ENCODE peak calls at places on chromosomes 7 and 10, in five cellular contexts. R, G, D, W and T are unnamed samples.

GRCh38 chr10:11875499-11876281 is 52.5 kb downstream of the PROSER2 start:
- DNase-seq in D (peak), G (peak), W (peak), R (no peak), T (peak)

GRCh38 chr7:18666107-18666728 is 170.7 kb downstream of the HDAC9 start:
- DNase-seq in G (peak), W (peak), D (peak), R (peak), T (peak)

GRCh38 chr10:131790021-131790420 is 110.8 kb upstream of the PPP2R2D start:
- DNase-seq in W (no peak), D (no peak), G (no peak), R (no peak), T (no peak)

GRCh38 chr7:77888998-77889397 is 90.4 kb downstream of the PHTF2 start:
- DNase-seq in D (no peak), W (no peak), R (no peak), G (no peak), T (no peak)

GRCh38 chr7:85974176-85974575 is 669.5 kb upstream of the GRM3 start:
- DNase-seq in D (no peak), R (no peak), G (no peak), W (no peak), T (no peak)

GRCh38 chr7:32299133-32299702 is 191.0 kb downstream of the LSM5 start:
- DNase-seq in G (no peak), R (no peak), D (no peak), W (peak), T (peak)

GRCh38 chr7:35012155-35012554 is 25.1 kb downstream of the DPY19L1 start:
- DNase-seq in R (no peak), G (no peak), D (peak), W (no peak), T (no peak)

GRCh38 chr10:14658331-14659122 is 116.2 kb downstream of the FAM107B start:
- DNase-seq in W (no peak), R (no peak), G (no peak), D (no peak), T (no peak)

GRCh38 chr10:110273474-110273873 is 31.2 kb downstream of the SMNDC1 start:
- DNase-seq in R (peak), W (peak), D (peak), G (no peak), T (peak)

GRCh38 chr10:121015916-121016315 is 164.8 kb downstream of the WDR11 start:
- DNase-seq in D (no peak), R (no peak), W (no peak), G (no peak), T (no peak)

GRCh38 chr10:103852856-103853255 is 2.5 kb downstream of the SH3PXD2A start:
- DNase-seq in R (no peak), D (no peak), G (no peak), W (no peak), T (no peak)

GRCh38 chr7:155987681-155988080 is 175.4 kb upstream of the SHH start:
- DNase-seq in W (no peak), G (no peak), D (no peak), R (no peak), T (no peak)

GRCh38 chr10:23793577-23793976 is 354.7 kb downstream of the OTUD1 start:
- DNase-seq in W (no peak), R (no peak), G (no peak), D (no peak), T (no peak)

GRCh38 chr10:24806262-24806661 is 82.6 kb upstream of the ARHGAP21 start:
- DNase-seq in R (peak), W (no peak), D (no peak), G (no peak), T (no peak)

GRCh38 chr7:150978136-150978789 is at the start of gene KCNH2:
- DNase-seq in D (no peak), W (peak), R (no peak), G (no peak), T (no peak)

GRCh38 chr10:124001391-124002260 is 91.8 kb downstream of the CHST15 start:
- DNase-seq in R (peak), D (no peak), W (no peak), G (no peak), T (no peak)

GRCh38 chr10:47050618-47051455 is 139.6 kb downstream of the PTPN20 start:
- DNase-seq in W (peak), G (no peak), D (no peak), R (peak), T (no peak)

GRCh38 chr7:65265959-65266519 is 107.6 kb upstream of the ZNF92 start:
- DNase-seq in R (no peak), D (no peak), G (no peak), W (no peak), T (no peak)

GRCh38 chr7:33024189-33024757 is 38.3 kb downstream of the NT5C3A start:
- DNase-seq in D (no peak), W (peak), R (no peak), G (no peak), T (no peak)

GRCh38 chr10:93235686-93236085 is 162.0 kb downstream of the CYP26A1 start:
- DNase-seq in W (peak), D (no peak), G (no peak), R (no peak), T (peak)

GRCh38 chr10:48811917-48812316 is 127.2 kb downstream of the WDFY4 start:
- DNase-seq in W (no peak), G (no peak), R (no peak), D (no peak), T (no peak)

GRCh38 chr10:37403776-37404175 is 278.4 kb downstream of the ANKRD30A start:
- DNase-seq in W (no peak), R (no peak), D (no peak), G (no peak), T (no peak)

GRCh38 chr10:90138844-90139243 is 437.5 kb downstream of the KIF20B start:
- DNase-seq in R (no peak), D (no peak), W (peak), G (no peak), T (no peak)

GRCh38 chr10:62205750-62206399 is 62.8 kb downstream of the RTKN2 start:
- DNase-seq in G (no peak), D (no peak), W (no peak), R (no peak), T (no peak)

GRCh38 chr10:88456730-88457129 is 126.4 kb downstream of the RNLS start:
- DNase-seq in W (no peak), G (no peak), D (no peak), R (no peak), T (no peak)

GRCh38 chr10:98074315-98074911 is 44.0 kb upstream of the CRTAC1 start:
- DNase-seq in D (no peak), G (no peak), R (no peak), W (peak), T (no peak)

GRCh38 chr10:101614957-101615759 is 27.0 kb downstream of the DPCD start:
- DNase-seq in G (no peak), R (no peak), W (no peak), D (no peak), T (no peak)

GRCh38 chr10:124722812-124723783 is 21.1 kb downstream of the FAM53B start:
- DNase-seq in G (no peak), D (peak), R (no peak), W (no peak), T (peak)

GRCh38 chr10:54139819-54140428 is 661.1 kb downstream of the PCDH15 start:
- DNase-seq in R (no peak), D (no peak), W (no peak), G (no peak), T (no peak)

GRCh38 chr7:109246330-109247077 is 676.8 kb downstream of the DNAJB9 start:
- DNase-seq in G (no peak), W (no peak), R (no peak), D (no peak), T (no peak)

GRCh38 chr10:102120987-102121738 is 995 bp upstream of the LDB1 start:
- DNase-seq in G (no peak), R (no peak), D (peak), W (peak), T (peak)

GRCh38 chr10:72490951-72491350 is 134.9 kb downstream of the MICU1 start:
- DNase-seq in W (no peak), G (no peak), D (no peak), R (no peak), T (no peak)

GRCh38 chr10:42934351-42934811 is 142.5 kb upstream of the RET start:
- DNase-seq in D (no peak), W (no peak), R (no peak), G (no peak), T (no peak)

GRCh38 chr7:22008011-22008410 is 62.3 kb upstream of the CDCA7L start:
- DNase-seq in D (no peak), R (no peak), G (no peak), W (no peak), T (no peak)

GRCh38 chr10:103669243-103669929 is 175.9 kb downstream of the NEURL1 start:
- DNase-seq in R (no peak), D (no peak), W (no peak), G (no peak), T (no peak)

GRCh38 chr10:114276671-114277070 is 37.6 kb downstream of the VWA2 start:
- DNase-seq in R (no peak), G (no peak), D (no peak), W (no peak), T (no peak)

GRCh38 chr7:13115157-13115772 is 427.8 kb downstream of the ARL4A start:
- DNase-seq in G (no peak), R (no peak), D (no peak), W (peak), T (no peak)

GRCh38 chr7:3103614-3104399 is 60.1 kb upstream of the CARD11 start:
- DNase-seq in W (no peak), G (no peak), R (no peak), D (no peak), T (no peak)
- H3K27ac ChIP-seq in W (no peak), G (no peak), R (no peak), D (no peak), T (no peak)

GRCh38 chr7:99990417-99990816 is 14.6 kb upstream of the AZGP1 start:
- DNase-seq in G (no peak), R (no peak), W (no peak), D (no peak), T (no peak)
- H3K4me3 ChIP-seq in G (no peak), R (peak), W (no peak), D (no peak), T (no peak)

GRCh38 chr7:1176891-1177373 is 16.9 kb upstream of the ZFAND2A start:
- DNase-seq in D (peak), W (peak), R (peak), G (peak), T (peak)

GRCh38 chr7:1175597-1175966 is 15.6 kb upstream of the ZFAND2A start:
- DNase-seq in R (no peak), D (no peak), W (no peak), G (no peak), T (no peak)

GRCh38 chr7:1174881-1175596 is 15.0 kb upstream of the ZFAND2A start:
- DNase-seq in G (no peak), D (no peak), R (no peak), W (no peak), T (no peak)

GRCh38 chr7:1172666-1173523 is 12.9 kb upstream of the ZFAND2A start:
- DNase-seq in G (no peak), D (no peak), W (no peak), R (no peak), T (no peak)

GRCh38 chr7:1175967-1176851 is 16.2 kb upstream of the ZFAND2A start:
- DNase-seq in W (peak), D (peak), R (peak), G (peak), T (peak)
- H3K27ac ChIP-seq in W (peak), D (no peak), R (no peak), G (no peak), T (no peak)

GRCh38 chr10:117804470-117805011 is 242.2 kb downstream of the RAB11FIP2 start:
- DNase-seq in D (no peak), R (peak), G (no peak), W (no peak), T (peak)
- H3K4me3 ChIP-seq in D (no peak), R (no peak), G (no peak), W (no peak), T (no peak)

DNA sequence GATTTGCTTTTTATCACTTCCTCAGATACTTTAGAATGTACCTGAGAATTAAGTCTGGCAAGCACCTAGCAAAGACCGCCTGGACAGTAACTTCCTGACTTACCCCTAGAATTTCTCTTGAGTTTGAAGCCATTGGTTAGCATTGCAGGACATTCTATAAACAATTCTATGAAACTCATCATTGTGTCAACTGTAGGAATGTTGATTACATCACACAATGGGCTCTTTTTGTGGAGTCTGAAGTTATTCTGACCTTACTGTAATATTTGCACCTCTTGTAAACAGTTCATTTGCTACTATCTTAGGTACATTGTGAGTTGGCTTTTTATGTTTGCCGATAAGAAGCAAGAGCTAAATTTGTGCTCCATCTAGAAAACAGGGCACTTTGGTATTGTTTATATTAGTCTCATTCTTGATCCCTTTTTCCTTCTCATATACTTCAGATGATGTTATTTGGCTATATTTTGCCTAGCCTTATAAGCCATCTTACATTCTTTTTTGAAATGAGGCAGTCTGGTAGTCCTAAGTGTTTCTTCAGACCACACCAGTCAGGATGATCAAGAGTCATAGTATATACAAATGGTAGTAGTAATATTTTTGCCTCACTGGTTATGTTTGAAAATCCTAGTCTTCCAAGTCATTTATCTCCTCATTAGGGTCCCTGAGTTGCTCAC is 52.4 kb downstream of the CASD1 start:
- DNase-seq in R (no peak), D (no peak), W (no peak), G (no peak), T (no peak)
- H3K27ac ChIP-seq in R (no peak), D (no peak), W (no peak), G (no peak), T (no peak)

GRCh38 chr7:92720604-92721350 is 115.6 kb downstream of the CDK6 start:
- DNase-seq in R (no peak), G (no peak), W (no peak), D (no peak), T (no peak)
- H3K4me3 ChIP-seq in R (no peak), G (no peak), W (no peak), D (no peak), T (no peak)

GRCh38 chr7:92292981-92293380 is 47.2 kb downstream of the ANKIB1 start:
- DNase-seq in G (no peak), D (no peak), R (no peak), W (no peak), T (no peak)

GRCh38 chr7:92296898-92297435 is 51.2 kb downstream of the ANKIB1 start:
- DNase-seq in G (no peak), D (no peak), W (peak), R (no peak), T (no peak)

GRCh38 chr7:92295391-92295790 is 49.6 kb downstream of the ANKIB1 start:
- DNase-seq in G (no peak), D (no peak), R (no peak), W (no peak), T (no peak)

GRCh38 chr7:92296235-92296634 is 50.5 kb downstream of the ANKIB1 start:
- DNase-seq in W (no peak), R (no peak), G (no peak), D (no peak), T (no peak)

DNA sequence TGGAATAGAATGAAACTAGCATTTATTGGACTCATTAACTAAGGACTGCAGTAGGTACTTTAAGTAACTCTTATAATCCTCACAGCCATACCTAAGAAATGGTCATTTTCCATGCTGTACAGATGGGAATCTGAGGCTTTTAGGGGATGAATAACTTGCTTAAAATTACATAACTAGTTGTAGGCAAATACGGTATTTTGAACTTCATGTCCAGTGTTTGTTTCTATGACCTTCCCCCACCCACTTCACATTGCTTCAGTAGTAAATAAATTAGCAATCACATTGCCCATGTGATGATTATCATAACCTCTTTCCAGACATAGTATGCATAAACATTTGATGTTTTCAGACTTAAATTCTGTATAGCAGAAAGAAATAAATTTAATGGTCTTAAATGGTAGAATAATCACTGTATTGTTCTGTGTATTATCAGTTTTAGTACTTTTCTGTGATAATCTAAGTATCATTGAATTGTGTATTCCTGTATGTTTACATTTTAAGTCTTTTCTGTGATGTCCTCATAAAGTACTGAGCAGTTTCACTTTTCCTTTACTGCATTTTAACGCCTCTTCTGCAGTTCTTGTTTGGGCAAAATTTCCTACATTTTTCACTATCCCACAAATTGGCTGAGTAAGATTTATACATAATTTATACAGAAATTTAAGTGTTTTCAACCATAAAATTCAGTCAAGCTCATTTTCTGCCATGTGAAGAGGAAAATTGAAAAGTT is 48.3 kb downstream of the ANKIB1 start:
- DNase-seq in G (no peak), R (no peak), W (no peak), D (no peak), T (no peak)
- H3K27ac ChIP-seq in G (no peak), R (peak), W (no peak), D (no peak), T (no peak)

DNA sequence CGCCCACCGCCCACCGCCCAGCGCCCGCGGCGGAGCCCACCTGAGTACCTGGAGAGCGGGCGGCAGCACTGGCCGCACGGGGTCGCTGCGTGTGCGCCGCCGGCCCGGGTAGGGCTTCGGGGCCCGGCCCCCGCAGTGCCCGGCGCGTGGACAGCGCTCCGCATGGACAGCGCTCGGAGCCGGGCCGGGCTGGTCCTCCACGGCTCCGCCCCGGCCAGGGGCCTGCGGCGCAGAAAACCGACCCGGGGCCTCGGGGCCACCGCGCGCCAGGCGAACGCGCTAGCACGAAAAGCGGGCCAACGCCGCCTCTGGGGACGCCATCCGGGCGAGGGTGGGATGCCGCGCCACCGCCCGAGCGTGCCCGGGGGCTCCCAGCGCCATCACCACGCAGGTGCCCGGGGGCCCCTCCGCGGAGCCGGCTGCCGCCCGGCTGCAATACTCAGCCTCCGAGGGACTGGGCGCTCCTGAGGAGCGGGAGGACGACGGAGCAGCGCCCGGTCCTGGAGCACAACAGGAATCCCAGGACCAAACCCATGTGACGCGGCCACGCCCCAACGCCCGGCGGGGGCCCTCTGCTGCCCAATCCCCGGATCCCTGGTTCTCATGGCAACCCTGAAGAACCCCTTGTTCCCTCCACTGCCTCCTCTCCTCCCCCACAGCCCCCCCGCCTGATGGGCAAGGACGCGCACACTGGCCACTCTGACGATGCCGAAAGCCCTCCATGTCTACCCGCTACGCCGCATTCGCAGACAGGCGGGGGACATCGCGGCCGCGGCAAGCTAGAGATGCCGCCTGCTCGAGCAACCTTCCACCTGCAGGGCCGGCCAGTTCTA is at the start of gene GRB10:
- DNase-seq in R (peak), W (peak), D (no peak), G (peak), T (peak)
- H3K4me3 ChIP-seq in R (peak), W (peak), D (peak), G (peak), T (no peak)

DNA sequence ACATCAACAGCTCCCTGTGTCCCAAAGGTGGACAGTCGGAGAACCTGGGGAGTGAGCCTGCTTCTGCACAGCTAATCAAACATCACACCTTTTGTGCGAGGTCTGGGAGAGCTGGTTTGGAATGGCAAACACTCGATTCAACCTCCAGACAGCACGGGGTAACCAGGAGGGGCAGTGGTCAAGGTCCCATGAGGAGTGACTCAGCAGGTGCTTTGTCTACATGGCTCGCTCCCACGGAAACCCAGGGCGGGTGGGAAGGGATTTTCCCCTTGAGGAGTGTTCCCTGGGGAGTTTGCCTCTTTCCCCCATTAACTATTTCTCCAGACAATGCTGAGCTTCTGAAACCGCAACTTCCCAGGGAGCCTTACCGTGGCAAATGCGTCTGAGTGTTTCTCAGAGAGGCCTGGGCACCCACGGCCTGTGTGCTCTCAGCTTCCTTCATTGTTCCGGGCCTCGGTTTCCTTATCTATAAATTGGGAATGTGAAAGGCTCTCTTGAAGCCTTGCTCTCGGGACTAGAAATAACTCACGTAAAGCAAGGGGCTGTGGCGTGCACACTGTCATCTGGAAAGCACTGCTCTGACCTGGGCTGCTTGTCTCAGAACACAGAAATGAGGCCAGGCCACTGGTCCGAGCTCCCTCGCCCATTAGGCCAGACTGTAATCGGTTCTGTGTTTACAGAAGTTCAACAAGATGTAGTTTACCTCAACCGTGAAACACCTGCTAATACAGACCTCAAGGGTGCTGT is 14.0 kb upstream of the GTPBP4 start:
- DNase-seq in R (no peak), D (no peak), G (no peak), W (peak), T (peak)
- H3K27ac ChIP-seq in R (no peak), D (no peak), G (no peak), W (peak), T (peak)